ENCODE peak calls at places on chromosomes 7 and 10, in four cellular contexts. I is heart left ventricle, P is thyroid gland, D is tibial nerve. V is an unnamed sample.

GRCh38 chr10:126939706-126940105 is 34.5 kb downstream of the DOCK1 start:
- DNase-seq in I (no peak), P (no peak), D (no peak), V (no peak)

GRCh38 chr10:35913628-35914027 is 271.5 kb upstream of the FZD8 start:
- DNase-seq in P (no peak), I (no peak), D (no peak), V (no peak)

GRCh38 chr7:6227294-6227846 is 45.1 kb downstream of the CYTH3 start:
- DNase-seq in I (no peak), D (no peak), P (no peak), V (no peak)

GRCh38 chr10:44398271-44398670 is 13.4 kb upstream of the CXCL12 start:
- DNase-seq in I (no peak), P (no peak), D (no peak), V (no peak)

GRCh38 chr7:38398725-38399321 is 125.4 kb upstream of the TARP start:
- DNase-seq in I (peak; percentile 66), P (peak; percentile 51), D (peak; percentile 41), V (peak; percentile 59)

GRCh38 chr10:46550076-46550790 is 6.2 kb downstream of the GPRIN2 start:
- DNase-seq in D (no peak), I (peak; percentile 68), P (peak; percentile 3), V (no peak)

GRCh38 chr10:69633673-69634635 is 3.9 kb downstream of the FAM241B start:
- DNase-seq in I (no peak), D (no peak), P (no peak), V (no peak)

GRCh38 chr10:22340362-22341189 is 4.7 kb upstream of the SPAG6 start:
- DNase-seq in P (peak; percentile 58), I (peak; percentile 84), D (peak; percentile 60), V (peak; percentile 75)

GRCh38 chr10:28169525-28169924 is 133.3 kb downstream of the MPP7 start:
- DNase-seq in P (no peak), I (no peak), D (no peak), V (no peak)

GRCh38 chr10:79981673-79982485 is 33.0 kb upstream of the SFTPD start:
- DNase-seq in D (no peak), I (peak; percentile 71), P (peak; percentile 84), V (peak; percentile 73)

GRCh38 chr7:148735141-148735540 is 36.4 kb downstream of the CUL1 start:
- DNase-seq in I (no peak), D (no peak), P (no peak), V (no peak)

GRCh38 chr10:77357611-77358010 is 280.0 kb downstream of the KCNMA1 start:
- DNase-seq in P (no peak), I (no peak), D (no peak), V (no peak)

GRCh38 chr7:116671681-116672595 is at the start of gene MET:
- DNase-seq in P (peak; percentile 91), D (peak; percentile 73), I (peak; percentile 83), V (peak; percentile 15)

GRCh38 chr10:60978287-60979115 is 34.5 kb upstream of the RHOBTB1 start:
- DNase-seq in D (no peak), P (no peak), I (no peak), V (no peak)

GRCh38 chr10:86647773-86648705 is 6.3 kb upstream of the OPN4 start:
- DNase-seq in P (no peak), I (no peak), D (no peak), V (no peak)

GRCh38 chr10:42961156-42961589 is 115.7 kb upstream of the RET start:
- DNase-seq in P (no peak), I (peak; percentile 48), D (no peak), V (peak; percentile 57)

GRCh38 chr10:59808896-59809643 is 55.8 kb upstream of the MRLN start:
- DNase-seq in D (peak; percentile 64), I (peak; percentile 87), P (peak; percentile 85), V (peak; percentile 75)

GRCh38 chr7:39054731-39055130 is 77.0 kb downstream of the POU6F2 start:
- DNase-seq in P (no peak), D (no peak), I (no peak), V (no peak)

GRCh38 chr7:130473877-130474276 is 18.0 kb upstream of the MEST start:
- DNase-seq in D (no peak), I (no peak), P (no peak), V (no peak)

GRCh38 chr7:159177270-159178036 is 32.8 kb upstream of the VIPR2 start:
- DNase-seq in I (no peak), D (no peak), P (no peak), V (no peak)

GRCh38 chr7:116408166-116408565 is 91.4 kb upstream of the CAV2 start:
- DNase-seq in I (no peak), P (no peak), D (no peak), V (no peak)

GRCh38 chr10:120456626-120457430 is at the start of gene PLPP4:
- DNase-seq in I (no peak), D (no peak), P (peak; percentile 56), V (no peak)

GRCh38 chr7:128911441-128912031 is 1.0 kb upstream of the KCP start:
- DNase-seq in I (no peak), P (peak; percentile 9), D (no peak), V (peak; percentile 41)

GRCh38 chr7:50335795-50336754 is 31.6 kb downstream of the IKZF1 start:
- DNase-seq in P (no peak), D (no peak), I (no peak), V (peak; percentile 99)

GRCh38 chr7:101294039-101294831 is 27.4 kb downstream of the IFT22 start:
- DNase-seq in D (no peak), P (no peak), I (peak; percentile 3), V (no peak)

GRCh38 chr7:135923700-135924261 is 53.4 kb downstream of the MTPN start:
- DNase-seq in D (no peak), P (no peak), I (no peak), V (peak; percentile 37)

GRCh38 chr7:94345907-94346306 is 48.8 kb upstream of the COL1A2 start:
- DNase-seq in I (no peak), P (no peak), D (no peak), V (no peak)

GRCh38 chr10:120556164-120556532 is 99.1 kb downstream of the PLPP4 start:
- DNase-seq in P (no peak), I (no peak), D (no peak), V (no peak)

GRCh38 chr10:74754397-74754796 is 72.0 kb upstream of the KAT6B start:
- DNase-seq in I (no peak), D (no peak), P (no peak), V (no peak)

GRCh38 chr10:93261961-93262610 is 188.4 kb downstream of the CYP26A1 start:
- DNase-seq in P (no peak), I (no peak), D (no peak), V (no peak)

GRCh38 chr7:100271716-100272537 is 35.6 kb upstream of the SPDYE3 start:
- DNase-seq in P (peak; percentile 98), D (peak; percentile 93), I (peak; percentile 100), V (peak; percentile 98)
- TF ChIP-seq POLR2A in P (peak; percentile 64), D (peak; percentile 19), I (no peak), V (no peak)

GRCh38 chr7:45185864-45186250 is 28.3 kb downstream of the RAMP3 start:
- DNase-seq in P (no peak), I (no peak), D (no peak), V (no peak)

GRCh38 chr7:45185028-45185863 is 27.7 kb downstream of the RAMP3 start:
- DNase-seq in D (no peak), P (no peak), I (no peak), V (no peak)

GRCh38 chr7:45187946-45188411 is 30.4 kb downstream of the RAMP3 start:
- DNase-seq in P (no peak), I (no peak), D (no peak), V (no peak)

GRCh38 chr7:45187089-45187945 is 29.7 kb downstream of the RAMP3 start:
- DNase-seq in P (no peak), I (no peak), D (no peak), V (no peak)

DNA sequence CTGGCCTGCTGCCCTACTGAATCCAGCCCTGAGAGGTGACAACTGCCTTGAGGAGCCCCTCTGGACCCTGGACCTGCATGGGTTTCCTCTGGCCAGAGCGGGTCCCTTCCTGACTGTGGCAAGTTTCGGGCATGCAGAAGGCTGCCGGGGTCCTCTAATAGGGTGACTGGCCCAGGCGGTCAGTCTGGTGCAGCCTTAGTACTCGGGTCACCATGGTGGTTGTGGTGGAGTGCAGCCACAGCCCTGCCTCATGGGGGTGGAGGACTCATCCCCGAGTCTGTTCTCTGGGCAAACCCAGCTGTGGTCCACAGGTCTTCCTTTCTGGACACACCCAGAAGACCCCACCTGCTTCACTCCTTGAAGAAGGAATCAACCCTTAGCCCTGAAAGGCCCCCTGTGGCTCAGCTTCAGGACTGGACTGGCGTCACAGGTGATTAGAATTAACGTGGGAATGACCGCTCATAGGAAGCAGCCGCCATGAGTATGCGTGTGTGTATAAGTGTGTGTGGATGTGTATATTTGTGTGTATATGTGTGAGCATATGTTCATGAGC is 28.7 kb downstream of the RAMP3 start:
- DNase-seq in I (no peak), D (no peak), P (no peak), V (no peak)
- TF ChIP-seq CTCF in I (no peak), D (no peak), P (no peak), V (no peak)

DNA sequence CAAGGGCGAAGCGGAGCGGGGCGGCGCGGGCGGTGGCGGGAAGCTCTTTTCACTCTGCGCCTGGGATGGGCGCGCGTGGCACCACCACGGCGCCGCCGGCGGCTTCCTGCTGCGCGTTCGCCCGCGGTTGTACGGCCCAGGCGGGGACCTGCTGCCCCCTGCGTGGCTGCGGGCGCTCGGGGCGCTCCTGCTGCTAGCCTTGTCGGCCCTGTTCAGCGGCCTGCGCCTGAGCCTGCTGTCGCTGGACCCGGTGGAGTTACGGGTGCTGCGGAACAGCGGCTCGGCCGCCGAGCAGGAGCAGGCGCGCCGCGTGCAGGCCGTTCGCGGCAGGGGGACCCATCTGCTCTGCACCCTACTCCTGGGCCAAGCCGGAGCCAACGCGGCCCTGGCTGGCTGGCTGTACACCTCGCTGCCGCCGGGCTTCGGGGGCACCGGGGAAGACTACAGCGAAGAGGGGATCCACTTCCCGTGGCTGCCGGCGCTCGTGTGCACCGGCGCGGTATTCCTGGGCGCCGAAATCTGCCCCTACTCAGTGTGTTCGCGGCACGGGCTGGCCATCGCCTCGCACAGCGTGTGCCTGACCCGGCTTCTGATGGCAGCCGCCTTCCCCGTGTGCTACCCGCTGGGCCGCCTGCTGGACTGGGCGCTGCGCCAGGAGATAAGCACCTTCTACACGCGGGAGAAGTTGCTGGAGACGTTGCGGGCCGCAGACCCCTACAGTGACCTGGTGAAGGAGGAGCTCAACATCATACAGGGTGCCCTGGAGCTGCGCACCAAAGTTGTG is 927 bp downstream of the CNNM1 start:
- DNase-seq in D (no peak), I (no peak), P (peak; percentile 33), V (no peak)
- TF ChIP-seq POLR2A in D (no peak), I (no peak), P (no peak), V (no peak)

DNA sequence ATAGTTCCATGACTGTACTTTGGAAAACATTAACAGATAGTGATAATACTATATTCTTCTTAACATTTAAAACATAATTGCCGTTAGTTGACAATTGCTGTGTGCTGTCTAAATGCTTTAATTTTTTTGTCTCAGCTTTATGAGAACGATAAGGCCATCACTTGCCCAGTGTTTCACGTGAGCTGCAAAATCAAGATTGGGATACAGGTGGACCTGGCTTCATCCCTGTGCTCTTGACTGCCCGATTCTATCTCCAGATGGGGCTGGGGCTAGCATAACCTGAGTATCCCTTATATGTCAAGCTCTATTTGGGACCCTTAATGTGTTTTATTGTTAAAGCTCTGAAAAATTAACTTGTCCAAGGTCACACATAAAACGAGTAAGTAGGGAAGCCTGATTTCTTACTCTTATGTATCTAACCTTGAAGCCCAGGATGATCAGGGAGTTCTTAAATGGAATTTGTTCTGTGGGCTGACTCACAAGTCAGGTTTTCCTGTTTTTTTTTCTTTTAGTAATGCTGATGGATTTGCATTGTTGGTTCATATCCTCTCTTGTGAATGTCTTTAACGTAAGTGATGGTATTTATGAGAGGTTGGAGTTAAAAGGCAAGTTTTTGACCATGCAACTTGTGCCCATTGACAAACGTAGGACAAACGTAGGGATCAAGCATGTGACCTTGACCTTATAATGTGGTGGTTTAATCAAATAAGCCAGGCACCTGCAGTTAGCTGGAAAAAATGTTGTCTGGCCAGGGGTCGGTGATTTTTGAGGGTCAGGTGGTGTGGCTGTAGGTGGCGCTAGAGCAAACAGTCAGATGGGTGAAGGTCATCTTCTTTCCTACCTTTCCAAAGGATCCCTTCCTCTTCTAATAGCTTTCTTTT is 3.6 kb downstream of the PRKAR2B start:
- DNase-seq in P (no peak), D (no peak), I (no peak), V (no peak)
- TF ChIP-seq CTCF in P (no peak), D (no peak), I (no peak), V (peak; percentile 16)

V was measured in NB4.